ENCODE peak calls at places on chromosome 13, in five cellular contexts. C is CD8-positive, alpha-beta T cell; T is stimulated activated CD4-positive, alpha-beta T cell treated with anti-CD3 and anti-CD28 coated beads, Interleukin-2, amount 100 ng/mL, for 48 hours; Q is effector CD4-positive, alpha-beta T cell; E is activated naive CD4-positive, alpha-beta T cell treated with anti-CD3 and anti-CD28 coated beads for 36 hours. F is an unnamed sample.

GRCh38 chr13:113533441-113533840 is 42.9 kb upstream of the DCUN1D2 start:
- DNase-seq in E (no peak), Q (no peak), T (no peak), C (no peak), F (no peak)

GRCh38 chr13:110716235-110716505 is 2.7 kb downstream of the ING1 start:
- DNase-seq in T (no peak), E (no peak), Q (no peak), C (no peak), F (peak)

GRCh38 chr13:40028446-40028845 is 373.0 kb downstream of the COG6 start:
- DNase-seq in T (no peak), C (no peak), Q (no peak), E (no peak), F (no peak)

GRCh38 chr13:46553521-46553885 is 533 bp downstream of the LRCH1 start:
- DNase-seq in E (peak), Q (no peak), T (no peak), C (no peak), F (no peak)

GRCh38 chr13:101454767-101455166 is 2.3 kb downstream of the ITGBL1 start:
- DNase-seq in C (no peak), T (no peak), Q (no peak), E (no peak), F (no peak)

GRCh38 chr13:83048419-83048818 is 833.9 kb downstream of the SLITRK1 start:
- DNase-seq in Q (no peak), C (no peak), T (no peak), E (no peak), F (no peak)

GRCh38 chr13:53174550-53174949 is 145.9 kb downstream of the OLFM4 start:
- DNase-seq in T (no peak), Q (no peak), E (no peak), C (no peak), F (no peak)

GRCh38 chr13:44278164-44278563 is 95.5 kb upstream of the SERP2 start:
- DNase-seq in E (peak), Q (no peak), C (no peak), T (no peak), F (no peak)

GRCh38 chr13:112968380-112968909 is 569 bp upstream of the MCF2L start:
- DNase-seq in Q (peak), C (peak), T (peak), E (peak), F (peak)

GRCh38 chr13:80215368-80215767 is 125.6 kb downstream of the SPRY2 start:
- DNase-seq in E (no peak), Q (no peak), C (no peak), T (no peak), F (no peak)

GRCh38 chr13:28138012-28138755 is at the start of gene PAN3:
- DNase-seq in E (peak), C (peak), T (peak), Q (peak), F (peak)

GRCh38 chr13:71242191-71242590 is 624.8 kb downstream of the DACH1 start:
- DNase-seq in T (no peak), Q (no peak), C (no peak), E (no peak), F (no peak)

GRCh38 chr13:43797869-43798268 is 11.1 kb upstream of the ENOX1 start:
- DNase-seq in T (no peak), Q (no peak), E (no peak), C (no peak), F (no peak)

GRCh38 chr13:112842343-112842856 is 126.6 kb upstream of the MCF2L start:
- DNase-seq in C (no peak), Q (no peak), E (no peak), T (no peak), F (no peak)

GRCh38 chr13:27966641-27967202 is 2.4 kb downstream of the CDX2 start:
- DNase-seq in E (no peak), Q (no peak), T (no peak), C (no peak), F (peak)

GRCh38 chr13:110397445-110397844 is 90.4 kb downstream of the COL4A2 start:
- DNase-seq in Q (no peak), T (no peak), C (no peak), E (no peak), F (no peak)

GRCh38 chr13:26688286-26688685 is 72.3 kb downstream of the GPR12 start:
- DNase-seq in E (no peak), C (no peak), T (no peak), Q (no peak), F (no peak)

GRCh38 chr13:68173111-68173510 is 943.0 kb upstream of the PCDH9 start:
- DNase-seq in T (no peak), Q (no peak), E (no peak), C (no peak), F (no peak)

GRCh38 chr13:102870677-102871415 is 25.0 kb downstream of the ERCC5 start:
- DNase-seq in E (peak), Q (peak), C (peak), T (peak), F (peak)

GRCh38 chr13:77918391-77919261 is at the start of gene EDNRB:
- DNase-seq in C (no peak), Q (no peak), T (no peak), E (peak), F (peak)

GRCh38 chr13:97225533-97225932 is 3.4 kb downstream of the MBNL2 start:
- DNase-seq in E (no peak), T (no peak), C (peak), Q (no peak), F (no peak)

GRCh38 chr13:111469450-111469849 is 149.0 kb downstream of the TEX29 start:
- DNase-seq in Q (no peak), E (no peak), C (no peak), T (no peak), F (no peak)

GRCh38 chr13:42970824-42971669 is 21.0 kb downstream of the EPSTI1 start:
- DNase-seq in T (peak), Q (peak), C (peak), E (peak), F (peak)

GRCh38 chr13:36954542-36954941 is 34.5 kb upstream of the SMAD9 start:
- DNase-seq in C (no peak), E (no peak), Q (no peak), T (no peak), F (no peak)

GRCh38 chr13:26557051-26557392 is 461 bp upstream of the WASF3 start:
- DNase-seq in T (no peak), Q (no peak), E (no peak), C (no peak), F (no peak)

GRCh38 chr13:33147832-33148231 is 131.6 kb downstream of the KL start:
- DNase-seq in C (no peak), E (no peak), T (no peak), Q (no peak), F (no peak)

GRCh38 chr13:23466144-23467002 is 32.9 kb upstream of the SACS start:
- DNase-seq in E (peak), C (peak), Q (peak), T (peak), F (peak)

GRCh38 chr13:32914686-32915085 is 101.5 kb upstream of the KL start:
- DNase-seq in T (no peak), Q (no peak), E (no peak), C (no peak), F (no peak)

GRCh38 chr13:50911051-50911690 is 1.6 kb downstream of the RNASEH2B start:
- DNase-seq in C (no peak), Q (no peak), E (no peak), T (no peak), F (no peak)

GRCh38 chr13:71864094-71864980 is 2.7 kb downstream of the DACH1 start:
- DNase-seq in T (no peak), E (peak), Q (no peak), C (peak), F (peak)

GRCh38 chr13:50198508-50198907 is 183.3 kb downstream of the KCNRG start:
- DNase-seq in T (no peak), C (no peak), Q (no peak), E (no peak), F (no peak)

GRCh38 chr13:29472317-29472961 is 123.0 kb downstream of the SLC7A1 start:
- DNase-seq in Q (peak), E (peak), T (peak), C (peak), F (no peak)

GRCh38 chr13:23955064-23955463 is 57.8 kb upstream of the C1QTNF9B start:
- DNase-seq in Q (no peak), C (no peak), E (no peak), T (no peak), F (no peak)

GRCh38 chr13:45847554-45848224 is 3.9 kb downstream of the SIAH3 start:
- DNase-seq in E (peak), C (peak), T (no peak), Q (no peak), F (peak)

GRCh38 chr13:38702609-38703008 is 15.7 kb downstream of the FREM2 start:
- DNase-seq in C (no peak), E (no peak), Q (no peak), T (no peak), F (no peak)

GRCh38 chr13:44801990-44802389 is 187.3 kb downstream of the NUFIP1 start:
- DNase-seq in Q (no peak), E (no peak), T (no peak), C (no peak), F (no peak)

GRCh38 chr13:101520672-101521071 is 68.2 kb downstream of the ITGBL1 start:
- DNase-seq in C (no peak), E (peak), T (no peak), Q (no peak), F (no peak)

GRCh38 chr13:34046457-34046856 is 228.5 kb downstream of the RFC3 start:
- DNase-seq in T (no peak), E (no peak), C (no peak), Q (no peak), F (no peak)

F was measured in Peyer's patch.